ENCODE peak calls at places on chromosome 12, in five cellular contexts. Z is CD8-positive, alpha-beta memory T cell; B is sigmoid colon; P is A549; R is HCT116. F is an unnamed sample.

GRCh38 chr12:39372929-39373328 is 70.0 kb downstream of the KIF21A start:
- DNase-seq in Z (no peak), B (no peak), P (no peak), R (no peak), F (no peak)

GRCh38 chr12:101746661-101747060 is 7.4 kb upstream of the SYCP3 start:
- DNase-seq in Z (no peak), B (no peak), P (no peak), R (no peak), F (no peak)

GRCh38 chr12:94795520-94795919 is 145.2 kb upstream of the TMCC3 start:
- DNase-seq in Z (no peak), B (no peak), P (peak; percentile 42), R (peak; percentile 63), F (no peak)

GRCh38 chr12:16893426-16893825 is 287.5 kb upstream of the LMO3 start:
- DNase-seq in Z (no peak), B (no peak), P (no peak), R (no peak), F (no peak)

GRCh38 chr12:12372946-12373722 is 16.3 kb downstream of the BORCS5 start:
- DNase-seq in Z (no peak), B (no peak), P (no peak), R (no peak), F (no peak)

GRCh38 chr12:45570501-45570900 is 159.0 kb upstream of the ARID2 start:
- DNase-seq in Z (no peak), B (no peak), P (no peak), R (no peak), F (no peak)

GRCh38 chr12:90174198-90174510 is 465.5 kb upstream of the ATP2B1 start:
- DNase-seq in Z (no peak), B (no peak), P (peak; percentile 33), R (peak; percentile 6), F (no peak)

GRCh38 chr12:7205091-7205490 is 15.6 kb downstream of the PEX5 start:
- DNase-seq in Z (no peak), B (no peak), P (no peak), R (no peak), F (no peak)

GRCh38 chr12:62371661-62372060 is 95.0 kb upstream of the MON2 start:
- DNase-seq in Z (no peak), B (no peak), P (no peak), R (no peak), F (no peak)

GRCh38 chr12:104691661-104692334 is 235.1 kb downstream of the CHST11 start:
- DNase-seq in Z (no peak), B (no peak), P (no peak), R (no peak), F (no peak)

GRCh38 chr12:94186461-94187237 is 38.3 kb downstream of the PLXNC1 start:
- DNase-seq in Z (no peak), B (peak; percentile 75), P (no peak), R (no peak), F (no peak)

GRCh38 chr12:95574799-95575452 is 23.6 kb upstream of the USP44 start:
- DNase-seq in Z (no peak), B (no peak), P (peak; percentile 61), R (peak; percentile 49), F (no peak)

GRCh38 chr12:77940011-77940423 is 109.3 kb downstream of the NAV3 start:
- DNase-seq in Z (no peak), B (no peak), P (peak; percentile 84), R (peak; percentile 85), F (no peak)

GRCh38 chr12:89451876-89452275 is 72.7 kb downstream of the GALNT4 start:
- DNase-seq in Z (no peak), B (peak; percentile 77), P (no peak), R (no peak), F (no peak)

GRCh38 chr12:41045509-41045908 is 142.6 kb upstream of the PDZRN4 start:
- DNase-seq in Z (no peak), B (no peak), P (no peak), R (no peak), F (no peak)

GRCh38 chr12:132677492-132677891 is 9.7 kb downstream of the POLE start:
- DNase-seq in Z (no peak), B (peak; percentile 17), P (no peak), R (no peak), F (no peak)

GRCh38 chr12:106527356-106527755 is 55.4 kb upstream of the RFX4 start:
- DNase-seq in Z (no peak), B (no peak), P (no peak), R (no peak), F (no peak)

GRCh38 chr12:118327381-118327780 is 45.3 kb downstream of the TAOK3 start:
- DNase-seq in Z (no peak), B (no peak), P (no peak), R (no peak), F (no peak)

GRCh38 chr12:98894412-98895085 is 249.5 kb downstream of the APAF1 start:
- DNase-seq in Z (no peak), B (no peak), P (no peak), R (no peak), F (no peak)

GRCh38 chr12:111840831-111841230 is 1.2 kb upstream of the MAPKAPK5 start:
- DNase-seq in Z (no peak), B (no peak), P (no peak), R (no peak), F (no peak)

GRCh38 chr12:100450726-100451125 is 22.9 kb upstream of the NR1H4 start:
- DNase-seq in Z (no peak), B (no peak), P (no peak), R (no peak), F (no peak)

GRCh38 chr12:92574046-92574783 is 128.6 kb upstream of the PLEKHG7 start:
- DNase-seq in Z (no peak), B (no peak), P (peak; percentile 64), R (peak; percentile 27), F (no peak)

GRCh38 chr12:55707841-55708694 is at the start of gene ITGA7:
- DNase-seq in Z (peak; percentile 52), B (peak; percentile 92), P (no peak), R (no peak), F (peak; percentile 62)

GRCh38 chr12:76195920-76196319 is 111.4 kb upstream of the NAP1L1 start:
- DNase-seq in Z (no peak), B (no peak), P (no peak), R (no peak), F (no peak)

GRCh38 chr12:34400986-34401658 is 378.8 kb downstream of the ALG10 start:
- DNase-seq in Z (peak; percentile 0), B (peak; percentile 32), P (no peak), R (no peak), F (peak; percentile 6)

GRCh38 chr12:34400423-34400881 is 378.2 kb downstream of the ALG10 start:
- DNase-seq in Z (no peak), B (peak; percentile 59), P (no peak), R (no peak), F (no peak)

GRCh38 chr12:34398366-34398705 is 376.0 kb downstream of the ALG10 start:
- DNase-seq in Z (no peak), B (peak; percentile 40), P (no peak), R (no peak), F (peak; percentile 2)

GRCh38 chr12:34398706-34399630 is 376.7 kb downstream of the ALG10 start:
- DNase-seq in Z (peak; percentile 1), B (peak; percentile 54), P (no peak), R (no peak), F (peak; percentile 7)

DNA sequence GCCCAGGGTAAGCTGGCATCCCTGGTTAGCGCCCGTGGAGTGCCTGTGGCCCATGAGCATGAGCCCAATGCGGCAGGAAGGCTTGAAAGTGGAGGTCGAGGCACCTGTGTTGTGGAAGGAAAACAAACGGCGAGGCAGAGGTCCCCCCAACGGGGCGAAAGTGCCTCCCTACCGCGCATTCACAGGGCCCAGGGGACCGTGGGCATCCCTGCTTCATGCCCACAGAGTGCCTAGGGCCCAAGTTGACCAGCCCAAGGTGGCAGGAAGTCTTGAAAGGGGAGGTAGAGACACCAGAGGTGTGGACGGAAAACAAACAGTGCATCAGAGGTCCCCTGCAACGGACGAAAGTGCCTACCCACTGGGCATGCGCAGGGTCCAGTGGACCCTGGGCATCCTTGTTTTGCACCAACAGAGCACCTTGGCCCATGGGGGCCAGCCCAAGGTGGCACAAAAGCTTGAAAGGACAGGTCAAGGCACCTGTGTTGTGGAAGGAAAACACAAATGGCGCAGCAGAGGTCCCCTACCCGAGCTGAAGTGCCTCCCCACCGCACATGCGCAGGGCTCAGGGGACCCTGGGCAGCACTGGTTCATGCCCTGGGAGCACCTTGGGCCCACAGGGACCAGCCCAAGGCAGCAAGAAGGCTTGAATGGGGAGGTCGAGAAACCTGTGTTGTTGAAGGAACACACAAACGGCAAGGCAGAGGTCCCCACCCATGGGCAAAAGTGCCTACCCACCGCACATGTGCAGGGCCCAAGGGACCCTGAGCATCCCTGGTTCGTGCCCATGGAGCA is 377.5 kb downstream of the ALG10 start:
- DNase-seq in Z (no peak), B (peak; percentile 45), P (no peak), R (no peak), F (peak; percentile 4)
- H3K9me3 ChIP-seq in Z (no peaks in the 10 kb centered on the region), B (peaks cover 4% of the 10 kb centered on the region), P (no peaks in the 10 kb centered on the region), R (no peaks in the 10 kb centered on the region), F (peaks cover 4% of the 10 kb centered on the region)

GRCh38 chr12:31950088-31950487 is 9.1 kb upstream of the RESF1 start:
- DNase-seq in Z (no peak), B (no peak), P (no peak), R (no peak), F (no peak)

GRCh38 chr12:31944299-31944698 is 14.9 kb upstream of the RESF1 start:
- DNase-seq in Z (no peak), B (no peak), P (no peak), R (no peak), F (no peak)

GRCh38 chr12:31950492-31950891 is 8.7 kb upstream of the RESF1 start:
- DNase-seq in Z (no peak), B (no peak), P (no peak), R (no peak), F (no peak)

GRCh38 chr12:31951008-31951407 is 8.2 kb upstream of the RESF1 start:
- DNase-seq in Z (no peak), B (no peak), P (no peak), R (no peak), F (no peak)

GRCh38 chr12:31947971-31948370 is 11.2 kb upstream of the RESF1 start:
- DNase-seq in Z (no peak), B (no peak), P (no peak), R (no peak), F (no peak)
- H3K9me3 ChIP-seq in Z (peaks cover 8% of the 10 kb centered on the region), B (no peaks in the 10 kb centered on the region), P (no peaks in the 10 kb centered on the region), R (no peaks in the 10 kb centered on the region), F (no peaks in the 10 kb centered on the region)

DNA sequence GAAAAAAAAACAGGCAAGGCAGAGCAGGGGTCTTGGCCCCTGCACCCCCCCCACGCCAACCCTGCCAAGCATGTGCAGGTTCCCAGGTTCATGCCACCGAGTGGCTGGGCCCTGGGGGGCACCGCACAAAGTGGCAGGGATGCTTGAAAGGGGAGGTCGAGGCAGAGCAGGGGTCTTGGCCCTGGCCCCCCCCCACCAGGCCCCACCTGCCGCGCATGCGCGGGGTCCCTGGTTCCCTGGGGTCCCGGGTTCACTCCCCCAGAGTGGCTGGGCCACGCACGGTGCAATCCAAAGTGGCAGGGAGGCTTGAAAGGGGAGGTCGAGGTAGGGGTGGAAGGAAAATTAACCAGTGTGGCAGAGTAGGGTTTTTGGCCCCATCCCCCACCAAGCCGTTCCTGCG is 312.2 kb downstream of the ALG10 start:
- DNase-seq in Z (no peak), B (no peak), P (no peak), R (no peak), F (no peak)
- H3K9me3 ChIP-seq in Z (no peaks in the 10 kb centered on the region), B (no peaks in the 10 kb centered on the region), P (no peaks in the 10 kb centered on the region), R (no peaks in the 10 kb centered on the region), F (no peaks in the 10 kb centered on the region)

DNA sequence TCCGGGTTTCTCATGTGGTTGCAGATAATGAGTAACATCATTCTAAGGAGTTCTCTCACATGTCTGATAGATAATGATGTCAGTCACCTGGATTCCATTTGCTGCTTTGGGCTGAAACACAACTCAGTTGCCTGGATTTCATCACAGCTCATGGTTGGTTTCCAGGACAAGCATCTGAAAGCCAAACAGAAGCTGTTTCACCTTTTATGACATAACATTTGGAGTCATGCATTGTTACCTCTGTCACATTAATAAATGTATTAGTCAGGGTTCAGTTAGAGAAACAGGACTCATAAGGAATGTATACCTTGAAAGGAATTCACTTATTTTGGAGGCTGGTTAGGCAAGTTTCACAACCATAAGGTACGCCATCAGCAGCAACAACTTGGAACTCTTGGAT is 251.9 kb upstream of the ATXN7L3B start:
- DNase-seq in Z (no peak), B (no peak), P (peak; percentile 2), R (no peak), F (no peak)
- H3K9me3 ChIP-seq in Z (no peaks in the 10 kb centered on the region), B (no peaks in the 10 kb centered on the region), P (no peaks in the 10 kb centered on the region), R (no peaks in the 10 kb centered on the region), F (no peaks in the 10 kb centered on the region)